ENCODE peak calls at places on chromosomes 3 and 15, in seven cellular contexts. D is dorsolateral prefrontal cortex; T is stimulated activated CD8-positive, alpha-beta memory T cell treated with anti-CD3 and anti-CD28 coated beads, Interleukin-2, amount 100 ng/mL, for 1 hour; I is naive thymus-derived CD4-positive, alpha-beta T cell; K is NCI-H82; F is AG09319; V is lower lobe of right lung. U is an unnamed sample.

GRCh38 chr3:168620854-168621253 is 525.1 kb upstream of the GOLIM4 start:
- DNase-seq in D (no peak), T (no peak), I (no peak), K (peak), F (no peak), V (no peak), U (peak)

GRCh38 chr3:180267202-180267843 is 230.6 kb upstream of the PEX5L start:
- DNase-seq in D (no peak), T (no peak), I (no peak), K (no peak), F (no peak), V (no peak), U (no peak)

GRCh38 chr15:70502576-70502975 is 260.8 kb downstream of the UACA start:
- DNase-seq in D (no peak), T (no peak), I (no peak), K (no peak), F (no peak), V (no peak), U (no peak)

GRCh38 chr3:160941885-160942494 is 163.2 kb downstream of the B3GALNT1 start:
- DNase-seq in D (no peak), T (peak), I (peak), K (no peak), F (no peak), V (no peak), U (peak)

GRCh38 chr3:188021502-188022040 is 132.4 kb upstream of the LPP start:
- DNase-seq in D (no peak), T (no peak), I (no peak), K (no peak), F (no peak), V (no peak), U (no peak)

GRCh38 chr3:197168063-197168462 is 130.3 kb downstream of the DLG1 start:
- DNase-seq in D (no peak), T (no peak), I (no peak), K (no peak), F (no peak), V (no peak), U (no peak)

GRCh38 chr3:13466781-13467180 is 13.3 kb upstream of the HDAC11 start:
- DNase-seq in D (no peak), T (no peak), I (no peak), K (no peak), F (no peak), V (no peak), U (no peak)

GRCh38 chr15:48190932-48191573 is 412 bp upstream of the CTXN2 start:
- DNase-seq in D (peak), T (no peak), I (no peak), K (peak), F (peak), V (peak), U (peak)

GRCh38 chr3:64495413-64495812 is 192.4 kb downstream of the ADAMTS9 start:
- DNase-seq in D (no peak), T (no peak), I (no peak), K (no peak), F (no peak), V (no peak), U (no peak)

GRCh38 chr15:36278219-36278618 is 301.2 kb upstream of the CDIN1 start:
- DNase-seq in D (no peak), T (no peak), I (no peak), K (peak), F (no peak), V (no peak), U (no peak)

GRCh38 chr15:89457086-89457485 is 39.3 kb downstream of the RHCG start:
- DNase-seq in D (no peak), T (no peak), I (no peak), K (peak), F (no peak), V (no peak), U (no peak)

U was measured in head of caudate nucleus.